ENCODE peak calls at places on chromosomes 7 and 10, in seven cellular contexts. S, R, I, V, N, E and H are unnamed samples.

GRCh38 chr10:120841522-120842189 is 9.5 kb upstream of the WDR11 start:
- DNase-seq in N (no peak), R (no peak), S (no peak), E (no peak), I (peak; percentile 46), V (no peak), H (no peak)

GRCh38 chr10:13938940-13939339 is 352.2 kb downstream of the PRPF18 start:
- DNase-seq in N (no peak), R (no peak), I (no peak), E (no peak), V (no peak), S (no peak), H (no peak)

GRCh38 chr10:63145782-63146181 is 12.7 kb downstream of the NRBF2 start:
- DNase-seq in V (no peak), I (no peak), S (no peak), R (no peak), E (no peak), N (no peak), H (no peak)

GRCh38 chr7:92634924-92635519 is 44.8 kb upstream of the FAM133B start:
- DNase-seq in R (no peak), N (no peak), V (peak; percentile 39), E (no peak), S (no peak), I (no peak), H (no peak)

GRCh38 chr10:24912214-24912613 is 40.2 kb downstream of the PRTFDC1 start:
- DNase-seq in S (no peak), R (no peak), V (no peak), I (no peak), E (no peak), N (no peak), H (no peak)

GRCh38 chr10:132204781-132205473 is 18.2 kb downstream of the DPYSL4 start:
- DNase-seq in I (no peak), V (no peak), N (no peak), S (no peak), R (no peak), E (no peak), H (no peak)

GRCh38 chr7:78018541-78019456 is 220.2 kb downstream of the PHTF2 start:
- DNase-seq in R (peak; percentile 10), S (peak; percentile 16), V (no peak), I (no peak), N (no peak), E (peak; percentile 27), H (no peak)

GRCh38 chr10:77202857-77203256 is 434.8 kb downstream of the KCNMA1 start:
- DNase-seq in I (no peak), V (no peak), N (no peak), E (no peak), R (no peak), S (no peak), H (no peak)

GRCh38 chr7:122337011-122337410 is 32.5 kb upstream of the FEZF1 start:
- DNase-seq in R (no peak), S (no peak), N (no peak), V (no peak), E (no peak), I (no peak), H (no peak)

GRCh38 chr7:42485171-42485838 is 248.3 kb upstream of the GLI3 start:
- DNase-seq in N (no peak), V (no peak), S (no peak), E (no peak), R (no peak), I (no peak), H (no peak)

DNA sequence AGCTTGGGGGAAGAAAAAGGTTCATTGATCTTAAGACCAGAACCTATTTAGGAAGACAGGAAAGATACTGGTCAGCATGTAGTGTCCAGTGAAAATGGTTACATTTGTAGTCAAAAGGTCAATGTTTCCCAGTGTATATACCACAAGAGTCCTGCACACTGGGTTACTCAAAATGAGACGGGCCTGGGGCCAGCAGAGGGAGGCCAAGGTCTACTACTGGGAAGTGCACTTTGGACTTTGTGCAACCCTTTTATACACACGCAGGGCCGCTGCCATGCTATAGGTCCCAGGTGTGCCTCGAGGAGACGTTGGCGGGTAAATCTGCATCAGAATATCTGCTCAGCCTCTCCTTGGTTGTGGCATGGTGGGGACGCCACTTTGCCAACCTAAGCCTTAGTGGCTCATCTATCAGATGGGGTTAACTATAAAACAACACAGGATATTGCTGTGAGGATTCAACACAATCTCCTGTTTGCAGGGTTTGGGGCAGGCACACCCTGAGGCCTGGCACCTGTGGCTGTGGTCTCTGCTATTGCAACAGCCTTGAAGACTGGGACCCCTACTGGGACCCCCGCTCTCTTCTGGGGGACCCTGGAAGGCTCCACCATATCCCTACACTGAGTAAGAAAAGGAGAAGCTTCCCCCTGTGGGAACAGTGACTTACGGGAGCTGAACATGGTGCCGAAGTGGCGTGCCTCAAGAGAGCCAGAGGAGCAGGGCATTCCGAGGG is 19.7 kb downstream of the CLRN3 start:
- DNase-seq in E (peak; percentile 12), S (peak; percentile 9), R (no peak), V (no peak), N (no peak), I (peak; percentile 80), H (no peak)
- TF ChIP-seq POLR2A in E (no peak), S (no peak), R (no peak), V (no peak), N (no peak), I (no peak), H (no peak)

DNA sequence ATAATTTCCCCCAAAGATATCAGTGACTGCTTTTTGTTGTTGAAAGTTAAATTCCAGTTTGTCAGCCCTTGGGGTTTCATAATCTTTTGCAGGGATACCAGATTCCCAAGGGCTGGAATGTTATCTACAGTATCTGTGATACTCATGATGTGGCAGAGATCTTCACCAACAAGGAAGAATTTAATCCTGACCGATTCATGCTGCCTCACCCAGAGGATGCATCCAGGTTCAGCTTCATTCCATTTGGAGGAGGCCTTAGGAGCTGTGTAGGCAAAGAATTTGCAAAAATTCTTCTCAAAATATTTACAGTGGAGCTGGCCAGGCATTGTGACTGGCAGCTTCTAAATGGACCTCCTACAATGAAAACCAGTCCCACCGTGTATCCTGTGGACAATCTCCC is 3.2 kb downstream of the CYP26A1 start:
- DNase-seq in R (no peak), V (no peak), N (no peak), E (no peak), I (no peak), S (no peak), H (no peak)
- H3K27me3 ChIP-seq in R (peaks cover 20% of the 10 kb centered on the region), V (no peaks in the 10 kb centered on the region), N (peaks cover 72% of the 10 kb centered on the region), E (peaks cover 57% of the 10 kb centered on the region), I (peaks cover 59% of the 10 kb centered on the region), S (peaks cover 31% of the 10 kb centered on the region), H (no peaks in the 10 kb centered on the region)

GRCh38 chr10:69047111-69047837 is 40.6 kb upstream of the SRGN start:
- DNase-seq in E (no peak), N (no peak), V (no peak), S (no peak), R (no peak), I (no peak), H (no peak)

GRCh38 chr10:69051303-69051702 is 36.6 kb upstream of the SRGN start:
- DNase-seq in R (no peak), N (no peak), I (no peak), E (peak; percentile 50), V (no peak), S (no peak), H (no peak)

GRCh38 chr10:69045441-69046300 is 42.2 kb upstream of the SRGN start:
- DNase-seq in R (no peak), V (no peak), I (no peak), E (no peak), S (no peak), N (no peak), H (no peak)

GRCh38 chr10:69049564-69049955 is 38.3 kb upstream of the SRGN start:
- DNase-seq in R (no peak), E (no peak), I (no peak), S (no peak), V (no peak), N (no peak), H (no peak)

DNA sequence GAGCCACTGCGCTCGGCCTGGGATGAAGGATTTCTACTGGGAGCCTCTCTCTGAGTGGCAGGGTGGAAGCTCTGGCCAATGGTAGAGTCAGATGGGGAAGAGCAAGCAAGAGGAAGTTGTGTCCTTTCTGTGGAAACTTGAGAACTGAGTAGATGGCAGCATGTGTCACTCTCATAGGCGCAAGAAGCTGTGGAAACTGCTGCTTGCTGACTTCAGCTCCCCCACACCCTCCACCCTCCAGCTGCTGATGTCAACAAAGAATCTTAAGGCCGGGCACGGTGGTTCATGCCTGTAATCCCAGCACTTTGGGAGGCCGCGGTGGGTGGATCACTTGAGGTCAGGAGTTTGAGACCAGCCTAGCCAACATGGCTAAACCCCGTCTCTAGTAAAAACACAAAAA is 39.8 kb upstream of the SRGN start:
- DNase-seq in I (peak; percentile 32), R (no peak), S (no peak), V (no peak), E (peak; percentile 49), N (no peak), H (no peak)
- H3K4me1 ChIP-seq in I (no peaks in the 10 kb centered on the region), R (no peaks in the 10 kb centered on the region), S (peaks cover 4% of the 10 kb centered on the region), V (no peaks in the 10 kb centered on the region), E (no peaks in the 10 kb centered on the region), N (peaks cover 10% of the 10 kb centered on the region), H (no peaks in the 10 kb centered on the region)

GRCh38 chr10:79904671-79905321 is 44.1 kb downstream of the SFTPD start:
- DNase-seq in I (peak; percentile 71), R (peak; percentile 28), N (peak; percentile 72), E (peak; percentile 80), S (no peak), V (peak; percentile 27), H (no peak)
- TF ChIP-seq POLR2A in I (no peak), R (no peak), N (no peak), E (no peak), S (no peak), V (no peak), H (no peak)

DNA sequence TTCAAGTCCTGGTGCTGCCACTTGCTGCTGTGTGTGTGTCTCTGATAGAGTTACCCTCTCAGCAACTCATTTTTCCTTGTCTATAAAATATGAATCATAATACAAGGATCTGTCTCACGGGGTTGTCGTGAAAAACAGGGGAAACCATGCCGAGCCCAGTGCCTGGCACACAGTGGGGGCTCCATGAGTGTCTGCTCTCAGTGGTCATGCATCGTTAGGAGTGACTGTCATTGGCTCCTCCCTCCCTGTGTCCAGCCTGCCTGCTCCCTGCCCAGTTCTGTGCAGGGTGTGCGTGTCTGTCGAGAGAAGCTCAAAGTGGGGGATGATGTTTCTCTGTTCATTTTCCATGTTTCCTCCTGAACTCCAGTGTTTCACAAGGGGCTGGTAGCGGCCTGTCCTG is 83.6 kb upstream of the LRRC4 start:
- DNase-seq in N (no peak), S (peak; percentile 7), R (no peak), E (no peak), I (peak; percentile 18), V (no peak), H (no peak)
- H3K27me3 ChIP-seq in N (no peaks in the 10 kb centered on the region), S (no peaks in the 10 kb centered on the region), R (no peaks in the 10 kb centered on the region), E (no peaks in the 10 kb centered on the region), I (no peaks in the 10 kb centered on the region), V (no peaks in the 10 kb centered on the region), H (no peaks in the 10 kb centered on the region)